ENCODE peak calls at places on chromosomes 2 and 18, in five cellular contexts. One of them, this sample, is unnamed.

GRCh38 chr18:79548621-79548985 is 131.0 kb upstream of the CTDP1 start:
- DNase-seq in hepatocyte: no peak
- DNase-seq in GM23248: no peak
- DNase-seq in GM23338: no peak
- DNase-seq in SK-N-SH: no peak
- DNase-seq in this sample: no peak

GRCh38 chr2:204503869-204504268 is 41.4 kb upstream of the PARD3B start:
- DNase-seq in hepatocyte: no peak
- DNase-seq in GM23248: no peak
- DNase-seq in GM23338: no peak
- DNase-seq in SK-N-SH: no peak
- DNase-seq in this sample: no peak

GRCh38 chr2:173184031-173185004 is 108.7 kb downstream of the MAP3K20 start:
- DNase-seq in hepatocyte: peak; percentile 66
- DNase-seq in GM23248: peak; percentile 99
- DNase-seq in GM23338: peak; percentile 74
- DNase-seq in SK-N-SH: peak; percentile 7
- DNase-seq in this sample: peak; percentile 61

GRCh38 chr2:31729442-31730092 is 148.8 kb upstream of the SRD5A2 start:
- DNase-seq in hepatocyte: peak; percentile 41
- DNase-seq in GM23248: peak; percentile 69
- DNase-seq in GM23338: peak; percentile 80
- DNase-seq in SK-N-SH: peak; percentile 36
- DNase-seq in this sample: peak; percentile 3

GRCh38 chr18:26978812-26979341 is 113.4 kb upstream of the AQP4 start:
- DNase-seq in hepatocyte: no peak
- DNase-seq in GM23248: no peak
- DNase-seq in GM23338: no peak
- DNase-seq in SK-N-SH: no peak
- DNase-seq in this sample: no peak

GRCh38 chr2:234476766-234477165 is 20.1 kb downstream of the ARL4C start:
- DNase-seq in hepatocyte: no peak
- DNase-seq in GM23248: no peak
- DNase-seq in GM23338: peak; percentile 38
- DNase-seq in SK-N-SH: no peak
- DNase-seq in this sample: no peak

GRCh38 chr2:189096769-189097447 is 82.7 kb downstream of the COL5A2 start:
- DNase-seq in hepatocyte: peak; percentile 47
- DNase-seq in GM23248: peak; percentile 83
- DNase-seq in GM23338: no peak
- DNase-seq in SK-N-SH: no peak
- DNase-seq in this sample: peak; percentile 8

GRCh38 chr2:205405752-205406151 is 276.5 kb upstream of the NRP2 start:
- DNase-seq in hepatocyte: peak; percentile 5
- DNase-seq in GM23248: peak; percentile 85
- DNase-seq in GM23338: no peak
- DNase-seq in SK-N-SH: no peak
- DNase-seq in this sample: no peak

GRCh38 chr2:60481257-60481656 is 72.2 kb downstream of the BCL11A start:
- DNase-seq in hepatocyte: no peak
- DNase-seq in GM23248: no peak
- DNase-seq in GM23338: no peak
- DNase-seq in SK-N-SH: no peak
- DNase-seq in this sample: no peak

GRCh38 chr2:120638450-120638849 is 97.2 kb upstream of the GLI2 start:
- DNase-seq in hepatocyte: no peak
- DNase-seq in GM23248: no peak
- DNase-seq in GM23338: no peak
- DNase-seq in SK-N-SH: no peak
- DNase-seq in this sample: peak; percentile 15

GRCh38 chr2:120642646-120643045 is 93.0 kb upstream of the GLI2 start:
- DNase-seq in hepatocyte: no peak
- DNase-seq in GM23248: no peak
- DNase-seq in GM23338: no peak
- DNase-seq in SK-N-SH: no peak
- DNase-seq in this sample: no peak

GRCh38 chr2:120646994-120647393 is 88.7 kb upstream of the GLI2 start:
- DNase-seq in hepatocyte: no peak
- DNase-seq in GM23248: no peak
- DNase-seq in GM23338: no peak
- DNase-seq in SK-N-SH: no peak
- DNase-seq in this sample: no peak

GRCh38 chr2:120637847-120638246 is 97.8 kb upstream of the GLI2 start:
- DNase-seq in hepatocyte: no peak
- DNase-seq in GM23248: no peak
- DNase-seq in GM23338: no peak
- DNase-seq in SK-N-SH: no peak
- DNase-seq in this sample: no peak

DNA sequence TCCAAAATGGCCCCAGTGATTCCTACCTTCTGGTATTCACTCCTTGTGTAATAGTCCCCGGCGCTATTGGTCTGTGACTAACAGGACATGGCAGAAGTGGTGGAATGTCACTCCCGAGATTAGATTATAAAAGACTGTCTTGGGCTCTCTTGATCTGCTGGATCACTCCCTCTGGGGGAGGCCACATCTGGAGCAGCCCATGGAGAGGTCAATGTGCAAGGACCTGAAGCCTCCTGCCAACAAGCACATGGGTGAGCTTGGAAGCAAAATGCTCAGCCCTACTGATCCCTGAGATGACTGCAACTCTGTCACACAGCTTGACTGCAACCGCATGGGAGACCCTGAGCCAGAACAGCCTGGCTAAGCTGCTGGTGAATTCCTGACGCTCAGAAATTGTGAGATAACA is 94.3 kb upstream of the GLI2 start:
- DNase-seq in hepatocyte: no peak
- DNase-seq in GM23248: peak; percentile 51
- DNase-seq in GM23338: no peak
- DNase-seq in SK-N-SH: no peak
- DNase-seq in this sample: peak; percentile 13
- H2AFZ ChIP-seq in hepatocyte: no peak overlapping the region
- H2AFZ ChIP-seq in GM23248: no peak overlapping the region
- H2AFZ ChIP-seq in GM23338: no peak overlapping the region
- H2AFZ ChIP-seq in SK-N-SH: no peak overlapping the region
- H2AFZ ChIP-seq in this sample: no peak overlapping the region

DNA sequence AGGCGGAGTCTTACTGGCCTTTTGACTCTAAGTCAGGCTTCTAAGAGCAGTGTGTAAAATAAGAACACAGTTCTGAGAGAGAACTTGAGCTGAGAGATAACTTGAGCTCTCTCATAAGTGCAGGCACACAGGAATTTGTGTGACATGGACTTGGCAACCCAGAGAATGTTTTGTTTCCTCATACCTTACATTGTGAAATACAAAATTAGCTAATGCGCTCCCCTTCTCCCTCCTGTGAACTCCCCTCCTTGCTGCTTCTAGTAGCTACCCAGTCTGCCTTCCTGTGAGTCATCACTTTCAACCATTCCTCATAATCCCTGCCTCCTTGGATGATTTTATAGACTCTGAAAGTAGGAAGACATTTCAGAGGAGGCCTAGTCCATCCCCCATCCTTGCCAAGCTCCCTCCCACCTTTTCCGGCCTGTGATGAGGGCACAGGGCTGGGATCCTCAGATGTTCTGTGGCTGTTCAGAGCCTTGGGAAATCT is 22.6 kb downstream of the FER1L5 start:
- DNase-seq in hepatocyte: peak; percentile 83
- DNase-seq in GM23248: peak; percentile 98
- DNase-seq in GM23338: no peak
- DNase-seq in SK-N-SH: no peak
- DNase-seq in this sample: peak; percentile 76
- H2AFZ ChIP-seq in hepatocyte: no peak overlapping the region
- H2AFZ ChIP-seq in GM23248: peak overlapping the region; percentile 74
- H2AFZ ChIP-seq in GM23338: no peak overlapping the region
- H2AFZ ChIP-seq in SK-N-SH: peak overlapping the region; percentile 80
- H2AFZ ChIP-seq in this sample: peak overlapping the region; percentile 65

GRCh38 chr2:37230581-37230980 is 815 bp downstream of the CEBPZ start:
- DNase-seq in hepatocyte: peak; percentile 4
- DNase-seq in GM23248: peak; percentile 44
- DNase-seq in GM23338: no peak
- DNase-seq in SK-N-SH: peak; percentile 36
- DNase-seq in this sample: no peak
- H2AFZ ChIP-seq in hepatocyte: peak overlapping the region; percentile 80
- H2AFZ ChIP-seq in GM23248: peak overlapping the region; percentile 93
- H2AFZ ChIP-seq in GM23338: no peak overlapping the region
- H2AFZ ChIP-seq in SK-N-SH: peak overlapping the region; percentile 90
- H2AFZ ChIP-seq in this sample: peak overlapping the region; percentile 99

GRCh38 chr2:74036450-74037175 is 51.9 kb downstream of the TET3 start:
- DNase-seq in hepatocyte: no peak
- DNase-seq in GM23248: no peak
- DNase-seq in GM23338: no peak
- DNase-seq in SK-N-SH: no peak
- DNase-seq in this sample: no peak

GRCh38 chr2:74031203-74031602 is 46.5 kb downstream of the TET3 start:
- DNase-seq in hepatocyte: no peak
- DNase-seq in GM23248: no peak
- DNase-seq in GM23338: no peak
- DNase-seq in SK-N-SH: no peak
- DNase-seq in this sample: no peak

GRCh38 chr2:74036010-74036409 is 51.3 kb downstream of the TET3 start:
- DNase-seq in hepatocyte: no peak
- DNase-seq in GM23248: no peak
- DNase-seq in GM23338: no peak
- DNase-seq in SK-N-SH: no peak
- DNase-seq in this sample: no peak

GRCh38 chr2:74029719-74030397 is 45.1 kb downstream of the TET3 start:
- DNase-seq in hepatocyte: no peak
- DNase-seq in GM23248: no peak
- DNase-seq in GM23338: no peak
- DNase-seq in SK-N-SH: no peak
- DNase-seq in this sample: no peak

GRCh38 chr2:74032909-74033261 is 48.2 kb downstream of the TET3 start:
- DNase-seq in hepatocyte: no peak
- DNase-seq in GM23248: no peak
- DNase-seq in GM23338: no peak
- DNase-seq in SK-N-SH: no peak
- DNase-seq in this sample: no peak
- H2AFZ ChIP-seq in hepatocyte: no peak overlapping the region
- H2AFZ ChIP-seq in GM23248: no peak overlapping the region
- H2AFZ ChIP-seq in GM23338: no peak overlapping the region
- H2AFZ ChIP-seq in SK-N-SH: no peak overlapping the region
- H2AFZ ChIP-seq in this sample: no peak overlapping the region

GRCh38 chr18:75340206-75340605 is 87.3 kb downstream of the SMIM21 start:
- DNase-seq in hepatocyte: no peak
- DNase-seq in GM23248: no peak
- DNase-seq in GM23338: no peak
- DNase-seq in SK-N-SH: no peak
- DNase-seq in this sample: no peak
- H2AFZ ChIP-seq in hepatocyte: no peak overlapping the region
- H2AFZ ChIP-seq in GM23248: no peak overlapping the region
- H2AFZ ChIP-seq in GM23338: no peak overlapping the region
- H2AFZ ChIP-seq in SK-N-SH: no peak overlapping the region
- H2AFZ ChIP-seq in this sample: no peak overlapping the region

DNA sequence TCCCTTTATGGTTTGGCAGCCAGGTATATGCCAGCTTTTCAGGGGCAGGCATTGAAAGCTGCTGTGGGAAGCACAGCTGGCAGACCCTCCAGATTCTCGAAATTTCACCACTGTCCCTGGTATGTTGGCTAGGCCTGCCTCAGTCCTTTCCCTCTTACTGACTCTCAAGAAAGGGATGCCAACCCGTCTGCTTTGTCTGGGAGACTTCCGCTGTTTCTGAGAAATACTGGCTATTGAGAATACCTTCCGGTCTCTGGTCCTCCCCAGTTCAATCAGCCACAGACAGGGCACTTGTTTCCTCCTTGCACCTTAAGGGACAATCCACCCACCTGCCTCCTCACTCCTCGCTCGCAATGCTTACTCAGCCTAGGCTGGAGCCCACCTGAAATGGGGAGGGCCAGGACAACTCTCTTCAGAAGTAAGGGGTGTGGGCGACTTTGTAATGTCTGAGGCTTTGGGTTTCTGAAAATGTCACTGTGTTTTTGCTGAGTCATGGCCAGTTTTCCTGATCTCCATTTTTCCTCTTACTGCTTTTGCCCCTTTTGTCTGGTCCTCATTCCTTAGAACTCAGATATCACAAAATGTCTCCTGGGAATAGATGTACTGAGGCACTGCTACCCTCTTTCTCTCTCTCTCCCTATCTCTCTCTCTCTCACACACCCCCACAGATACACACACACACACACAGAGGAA is 571.1 kb downstream of the TNS1 start:
- DNase-seq in hepatocyte: no peak
- DNase-seq in GM23248: peak; percentile 19
- DNase-seq in GM23338: no peak
- DNase-seq in SK-N-SH: no peak
- DNase-seq in this sample: no peak
- H2AFZ ChIP-seq in hepatocyte: no peak overlapping the region
- H2AFZ ChIP-seq in GM23248: peak overlapping the region; percentile 47
- H2AFZ ChIP-seq in GM23338: peak overlapping the region; percentile 39
- H2AFZ ChIP-seq in SK-N-SH: peak overlapping the region; percentile 23
- H2AFZ ChIP-seq in this sample: no peak overlapping the region

GRCh38 chr2:75324716-75325291 is 125.5 kb upstream of the TACR1 start:
- DNase-seq in hepatocyte: no peak
- DNase-seq in GM23248: no peak
- DNase-seq in GM23338: no peak
- DNase-seq in SK-N-SH: no peak
- DNase-seq in this sample: no peak
- H2AFZ ChIP-seq in hepatocyte: no peak overlapping the region
- H2AFZ ChIP-seq in GM23248: no peak overlapping the region
- H2AFZ ChIP-seq in GM23338: peak overlapping the region; percentile 88
- H2AFZ ChIP-seq in SK-N-SH: no peak overlapping the region
- H2AFZ ChIP-seq in this sample: no peak overlapping the region